ENCODE peak calls at places on chromosomes 1 and 21, in five cellular contexts. Y is heart right ventricle, C is suprapubic skin, B is upper lobe of right lung, X is GM23338. E is an unnamed sample.
A peak's percentile ranks its signal among the peaks of the same experiment; 100 is the strongest.

GRCh38 chr1:201450721-201451291 is 18.2 kb downstream of the PHLDA3 start:
- DNase-seq in X (peak; percentile 51), C (no peak), B (peak; percentile 89), Y (peak; percentile 71), E (peak; percentile 29)

GRCh38 chr1:36248250-36248894 is 24.1 kb downstream of the THRAP3 start:
- DNase-seq in B (no peak), C (no peak), X (no peak), Y (no peak), E (no peak)

GRCh38 chr1:91804546-91805023 is 81.4 kb downstream of the TGFBR3 start:
- DNase-seq in X (no peak), B (no peak), Y (no peak), C (no peak), E (peak; percentile 91)

GRCh38 chr1:2103266-2103900 is 53.2 kb downstream of the PRKCZ start:
- DNase-seq in B (peak; percentile 55), Y (peak; percentile 1), X (no peak), C (no peak), E (no peak)

GRCh38 chr1:37325010-37325409 is 149.4 kb upstream of the ZC3H12A start:
- DNase-seq in Y (no peak), C (no peak), B (no peak), X (no peak), E (no peak)

GRCh38 chr1:98962156-98962555 is 42.5 kb downstream of the PLPPR5 start:
- DNase-seq in X (no peak), B (no peak), Y (no peak), C (no peak), E (no peak)

GRCh38 chr21:44074315-44074958 is 32.8 kb upstream of the PWP2 start:
- DNase-seq in Y (no peak), B (no peak), X (no peak), C (no peak), E (no peak)

GRCh38 chr1:156136970-156137483 is 16.4 kb upstream of the SEMA4A start:
- DNase-seq in B (no peak), C (no peak), Y (no peak), X (peak; percentile 75), E (no peak)

GRCh38 chr1:212650228-212650627 is 41.7 kb downstream of the ATF3 start:
- DNase-seq in X (no peak), C (no peak), Y (no peak), B (no peak), E (no peak)

GRCh38 chr1:53619088-53619810 is 119.7 kb downstream of the GLIS1 start:
- DNase-seq in Y (no peak), C (peak; percentile 57), X (no peak), B (peak; percentile 34), E (no peak)

GRCh38 chr1:218971166-218971565 is 202.5 kb upstream of the LYPLAL1 start:
- DNase-seq in Y (no peak), X (no peak), C (no peak), B (no peak), E (no peak)

GRCh38 chr21:34874689-34875513 is 174.2 kb downstream of the RUNX1 start:
- DNase-seq in Y (no peak), C (no peak), B (no peak), X (no peak), E (peak; percentile 58)

GRCh38 chr21:43283136-43283924 is 114.5 kb downstream of the CRYAA start:
- DNase-seq in C (no peak), Y (no peak), B (no peak), X (no peak), E (no peak)

GRCh38 chr21:44294391-44295162 is 5.3 kb upstream of the PFKL start:
- DNase-seq in B (no peak), X (no peak), C (no peak), Y (peak; percentile 88), E (no peak)

GRCh38 chr1:1208713-1209433 is 2.5 kb upstream of the TNFRSF18 start:
- DNase-seq in C (no peak), X (peak; percentile 0), B (no peak), Y (peak; percentile 9), E (no peak)

GRCh38 chr1:234602334-234603220 is 7.4 kb downstream of the IRF2BP2 start:
- DNase-seq in X (no peak), Y (no peak), C (no peak), B (no peak), E (peak; percentile 38)

GRCh38 chr1:241356519-241357365 is at the start of gene RGS7:
- DNase-seq in C (no peak), X (peak; percentile 75), Y (peak; percentile 32), B (peak; percentile 76), E (peak; percentile 12)

GRCh38 chr1:92315766-92316413 is 17.0 kb downstream of the RPAP2 start:
- DNase-seq in Y (no peak), C (no peak), X (no peak), B (no peak), E (no peak)

GRCh38 chr1:220011620-220012019 is 34.7 kb downstream of the EPRS1 start:
- DNase-seq in B (no peak), C (no peak), Y (no peak), X (no peak), E (no peak)

GRCh38 chr1:185894806-185895205 is 160.6 kb downstream of the HMCN1 start:
- DNase-seq in B (no peak), Y (no peak), C (no peak), X (no peak), E (no peak)

GRCh38 chr1:6258675-6259074 is 2.2 kb downstream of the GPR153 start:
- DNase-seq in Y (no peak), B (no peak), X (no peak), C (no peak), E (no peak)

GRCh38 chr1:6260433-6260934 is 414 bp downstream of the GPR153 start:
- DNase-seq in Y (peak; percentile 50), X (peak; percentile 66), C (no peak), B (no peak), E (peak; percentile 37)

GRCh38 chr1:6260961-6261614 is at the start of gene GPR153:
- DNase-seq in C (no peak), X (peak; percentile 71), B (peak; percentile 77), Y (peak; percentile 63), E (peak; percentile 46)

GRCh38 chr1:6261615-6261995 is 707 bp upstream of the GPR153 start:
- DNase-seq in C (no peak), Y (no peak), B (no peak), X (peak; percentile 63), E (no peak)

DNA sequence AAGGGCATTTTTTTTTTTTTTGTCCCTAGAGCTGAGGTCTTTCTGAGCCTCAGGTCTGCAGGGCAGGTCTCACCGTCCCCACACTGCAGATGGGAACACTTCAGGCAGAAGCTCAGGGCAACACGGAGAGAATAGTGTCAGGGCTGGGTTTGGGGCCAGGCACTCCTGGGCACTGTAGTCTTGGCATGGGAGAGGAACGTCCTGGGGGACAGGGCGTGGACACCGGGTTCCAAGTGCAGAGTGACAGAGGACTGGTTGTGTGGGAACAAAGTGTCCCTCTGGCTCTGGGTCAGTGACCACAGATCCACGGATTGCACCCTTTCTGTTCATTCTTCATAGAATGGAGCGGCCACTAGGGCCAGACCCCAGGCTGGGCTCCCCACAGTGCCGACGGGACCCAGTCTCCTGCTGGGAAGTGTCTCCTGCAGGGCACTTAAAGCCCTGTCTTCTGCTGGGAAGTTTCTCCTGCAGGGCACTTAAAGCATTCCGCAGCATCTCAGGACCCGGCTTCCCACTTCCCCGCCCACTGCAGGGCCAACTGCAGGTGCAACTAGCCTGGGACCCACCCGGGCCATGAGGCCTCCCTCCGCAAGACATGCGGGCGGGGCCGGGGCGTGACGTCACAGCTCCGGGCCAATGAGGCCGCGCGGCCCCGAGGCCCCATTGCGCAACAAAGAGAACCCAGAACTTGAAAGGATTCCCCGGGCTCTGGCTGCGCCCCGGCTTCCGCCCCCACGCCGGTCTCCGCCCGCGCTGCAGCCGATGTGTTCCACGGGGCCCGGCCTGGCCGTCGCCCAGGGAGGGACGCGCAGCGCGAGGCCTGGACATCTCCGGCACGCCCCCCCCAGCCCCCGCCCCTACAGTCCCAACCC is 1.2 kb downstream of the GPR153 start:
- DNase-seq in Y (peak; percentile 85), C (peak; percentile 93), X (peak; percentile 93), B (peak; percentile 94), E (peak; percentile 82)
- TF ChIP-seq CTCF in Y (no peak), C (no peak), X (peak; percentile 8), B (no peak), E (no peak)

GRCh38 chr1:60936943-60937342 is 145.4 kb upstream of the NFIA start:
- DNase-seq in Y (no peak), C (no peak), X (no peak), B (no peak), E (no peak)

GRCh38 chr1:60937720-60938119 is 144.6 kb upstream of the NFIA start:
- DNase-seq in B (no peak), Y (no peak), C (no peak), X (no peak), E (no peak)

GRCh38 chr1:60935599-60935990 is 146.8 kb upstream of the NFIA start:
- DNase-seq in B (no peak), Y (no peak), C (no peak), X (no peak), E (no peak)

DNA sequence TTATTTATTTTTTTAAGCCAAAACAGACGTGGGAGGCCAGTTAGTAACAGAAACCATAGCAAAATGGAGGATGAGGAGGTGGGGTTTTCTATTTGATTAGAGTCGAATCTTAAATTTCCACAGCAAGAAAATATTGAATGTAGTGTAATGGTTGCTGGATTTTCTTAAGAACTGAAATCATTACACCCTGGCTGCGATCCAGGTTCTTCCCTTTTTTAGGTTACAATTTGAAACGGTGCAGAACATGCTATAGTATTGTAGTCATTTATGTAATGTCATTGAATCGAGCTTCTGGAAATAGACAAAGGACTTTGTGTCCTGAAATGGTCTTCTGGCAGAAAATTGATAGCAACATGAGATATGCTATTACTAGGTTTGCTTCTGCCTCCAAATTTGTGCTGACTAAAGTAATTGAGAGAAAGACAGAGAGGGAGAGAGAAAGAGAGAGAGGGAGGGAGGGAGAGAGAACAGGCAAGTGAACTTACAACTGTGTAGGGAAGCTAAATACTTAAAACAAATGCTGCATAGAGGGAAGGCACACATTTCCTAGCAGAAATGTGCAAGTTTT is 146.2 kb upstream of the NFIA start:
- DNase-seq in B (no peak), Y (no peak), C (no peak), X (no peak), E (no peak)
- H3K4me3 ChIP-seq in B (no peak overlapping the region), Y (no peak overlapping the region), C (no peak overlapping the region), X (no peak overlapping the region), E (no peak overlapping the region)

GRCh38 chr1:81808760-81809159 is 8.0 kb downstream of the ADGRL2 start:
- DNase-seq in X (peak; percentile 52), C (no peak), B (no peak), Y (no peak), E (no peak)
- TF ChIP-seq CTCF in X (peak; percentile 41), C (no peak), B (no peak), Y (peak; percentile 13), E (no peak)

GRCh38 chr1:16170283-16170673 is 14.4 kb upstream of the EPHA2 start:
- DNase-seq in B (no peak), Y (no peak), C (no peak), X (no peak), E (no peak)
- H3K4me3 ChIP-seq in B (no peak overlapping the region), Y (no peak overlapping the region), C (no peak overlapping the region), X (no peak overlapping the region), E (no peak overlapping the region)

E was measured in GM12865.